ENCODE peak calls at places on chromosome 4, in nine cellular contexts. Y is activated T-helper 1 cell treated with anti-CD3 and anti-CD28 coated beads, Interleukin-2, amount 50 U/mL, for 16 hours; B is naive thymus-derived CD8-positive, alpha-beta T cell; I is stimulated activated CD4-positive, alpha-beta T cell treated with anti-CD3 and anti-CD28 coated beads, Interleukin-2, amount 100 ng/mL, for 48 hours; Q is stimulated activated naive CD8-positive, alpha-beta T cell treated with anti-CD3 and anti-CD28 coated beads, Interleukin-15, Interleukin-2, amounts not matched to agents 100 U/mL and 50 U/mL, for 24 hours; M is right cardiac atrium; U is amniotic epithelial cell; V is fibroblast of lung; G is brain microvascular endothelial cell. K is an unnamed sample.

GRCh38 chr4:40587826-40588225 is 41.8 kb downstream of the RBM47 start:
- DNase-seq in M (no peak), U (peak; percentile 89), B (no peak), I (no peak), V (peak; percentile 55), Q (no peak), G (peak; percentile 19), Y (no peak), K (no peak)

GRCh38 chr4:136461533-136461932 is 1070.8 kb downstream of the PCDH18 start:
- DNase-seq in Q (no peak), B (no peak), Y (no peak), M (no peak), V (no peak), U (no peak), G (no peak), I (no peak), K (no peak)

GRCh38 chr4:85092536-85092935 is 126.0 kb upstream of the WDFY3 start:
- DNase-seq in U (no peak), G (no peak), V (no peak), Y (no peak), M (no peak), B (no peak), I (no peak), Q (no peak), K (no peak)

GRCh38 chr4:168723569-168723968 is 226.7 kb downstream of the PALLD start:
- DNase-seq in Y (no peak), M (no peak), U (no peak), V (peak; percentile 83), I (no peak), B (no peak), G (no peak), Q (no peak), K (no peak)

GRCh38 chr4:145821771-145822170 is 116.9 kb downstream of the ZNF827 start:
- DNase-seq in M (no peak), U (no peak), I (no peak), B (no peak), Y (no peak), G (no peak), V (no peak), Q (no peak), K (no peak)

GRCh38 chr4:125016892-125017299 is 297.9 kb upstream of the FAT4 start:
- DNase-seq in U (no peak), B (no peak), G (no peak), I (no peak), Y (no peak), M (no peak), V (no peak), Q (no peak), K (no peak)

GRCh38 chr4:3613980-3614730 is 81.9 kb upstream of the LRPAP1 start:
- DNase-seq in I (no peak), Y (no peak), G (no peak), Q (no peak), V (no peak), B (no peak), U (no peak), M (no peak), K (no peak)

GRCh38 chr4:138086471-138086870 is 155.7 kb downstream of the SLC7A11 start:
- DNase-seq in I (no peak), V (no peak), U (no peak), Q (no peak), M (no peak), G (no peak), Y (no peak), B (no peak), K (no peak)

GRCh38 chr4:13597604-13598003 is 29.9 kb downstream of the BOD1L1 start:
- DNase-seq in Q (no peak), V (no peak), U (peak; percentile 16), Y (no peak), G (no peak), M (no peak), I (no peak), B (no peak), K (no peak)

GRCh38 chr4:4875147-4875546 is 15.7 kb downstream of the MSX1 start:
- DNase-seq in Q (no peak), B (no peak), U (no peak), G (no peak), M (no peak), I (no peak), V (no peak), Y (no peak), K (no peak)

GRCh38 chr4:75940692-75941253 is at the start of gene NAAA:
- DNase-seq in V (peak; percentile 72), M (peak; percentile 92), U (peak; percentile 37), G (peak; percentile 25), Y (peak; percentile 60), Q (peak; percentile 82), I (peak; percentile 70), B (peak; percentile 80), K (peak; percentile 44)

GRCh38 chr4:149735796-149736195 is 79.8 kb downstream of the IQCM start:
- DNase-seq in U (peak; percentile 63), Q (no peak), G (no peak), Y (no peak), V (no peak), M (no peak), B (no peak), I (no peak), K (no peak)

GRCh38 chr4:152949930-152950329 is 13.8 kb downstream of the FHDC1 start:
- DNase-seq in M (no peak), Q (no peak), I (no peak), Y (no peak), V (no peak), B (no peak), U (no peak), G (no peak), K (no peak)

GRCh38 chr4:55444822-55445221 is 49.1 kb downstream of the TMEM165 start:
- DNase-seq in Y (no peak), Q (no peak), G (peak; percentile 58), B (no peak), U (peak; percentile 45), V (peak; percentile 49), I (no peak), M (no peak), K (no peak)

GRCh38 chr4:38190717-38191178 is 230.6 kb downstream of the PTTG2 start:
- DNase-seq in B (no peak), V (peak; percentile 81), U (peak; percentile 21), G (peak; percentile 33), Q (no peak), I (no peak), M (peak; percentile 65), Y (no peak), K (no peak)

GRCh38 chr4:182354867-182355266 is 111.7 kb downstream of the TENM3 start:
- DNase-seq in Q (no peak), G (no peak), M (no peak), Y (no peak), V (peak; percentile 80), I (no peak), B (no peak), U (peak; percentile 58), K (no peak)

GRCh38 chr4:187294861-187295260 is 571.2 kb upstream of the FAT1 start:
- DNase-seq in M (no peak), I (no peak), Y (no peak), G (no peak), V (peak; percentile 3), B (no peak), U (peak; percentile 9), Q (no peak), K (no peak)

GRCh38 chr4:22094217-22094616 is 145.6 kb upstream of the KCNIP4 start:
- DNase-seq in Y (no peak), U (no peak), Q (no peak), I (no peak), M (no peak), B (no peak), G (no peak), V (no peak), K (no peak)

GRCh38 chr4:28229092-28229491 is 1368.5 kb downstream of the STIM2 start:
- DNase-seq in M (no peak), Y (no peak), U (peak; percentile 79), G (no peak), I (no peak), V (peak; percentile 19), Q (no peak), B (no peak), K (no peak)

GRCh38 chr4:71211748-71212147 is 127.1 kb upstream of the SLC4A4 start:
- DNase-seq in I (no peak), B (no peak), V (peak; percentile 58), G (no peak), U (peak; percentile 73), Y (no peak), M (no peak), Q (no peak), K (no peak)

GRCh38 chr4:86451560-86452322 is 91.9 kb upstream of the MAPK10 start:
- DNase-seq in Y (no peak), U (peak; percentile 23), V (peak; percentile 27), Q (no peak), M (no peak), I (no peak), G (no peak), B (no peak), K (no peak)

GRCh38 chr4:57501715-57502114 is 391.5 kb upstream of the IGFBP7 start:
- DNase-seq in Y (no peak), B (no peak), G (peak; percentile 91), M (peak; percentile 65), U (peak; percentile 70), V (peak; percentile 88), Q (no peak), I (no peak), K (no peak)

GRCh38 chr4:158588285-158588684 is 66.6 kb downstream of the RXFP1 start:
- DNase-seq in I (no peak), B (no peak), M (no peak), G (no peak), Y (no peak), U (no peak), Q (no peak), V (no peak), K (no peak)

GRCh38 chr4:147542229-147542990 is 61.5 kb downstream of the EDNRA start:
- DNase-seq in Y (no peak), I (no peak), G (no peak), V (peak; percentile 66), U (no peak), Q (no peak), B (no peak), M (no peak), K (no peak)

GRCh38 chr4:185921583-185922555 is 109.9 kb upstream of the SORBS2 start:
- DNase-seq in U (peak; percentile 81), G (peak; percentile 63), Y (no peak), Q (no peak), I (no peak), M (no peak), V (peak; percentile 59), B (no peak), K (no peak)